ENCODE peak calls at places on chromosomes 12 and 14, in six cellular contexts. Q is CD8-positive, alpha-beta memory T cell; W is activated T-cell treated with anti-CD3 and anti-CD28 coated beads, Interleukin-2, amount 50 U/mL, for 72 hours; S is left ventricle myocardium superior; A is central memory CD4-positive, alpha-beta T cell; V is ELR. O is an unnamed sample.
A peak's percentile ranks its signal among the peaks of the same experiment; 100 is the strongest.

GRCh38 chr14:92122351-92122677 is 545 bp downstream of the CPSF2 start:
- DNase-seq in Q (no peak), W (no peak), S (no peak), A (no peak), V (peak; percentile 55), O (peak; percentile 51)

GRCh38 chr12:11765817-11766794 is 116.6 kb downstream of the ETV6 start:
- DNase-seq in Q (peak; percentile 7), W (peak; percentile 84), S (peak; percentile 33), A (peak; percentile 11), V (peak; percentile 35), O (no peak)

GRCh38 chr12:115979351-115979750 is 298.1 kb downstream of the MED13L start:
- DNase-seq in Q (no peak), W (no peak), S (no peak), A (no peak), V (no peak), O (no peak)

GRCh38 chr12:67449591-67450052 is 180.5 kb downstream of the CAND1 start:
- DNase-seq in Q (peak; percentile 10), W (peak; percentile 52), S (no peak), A (peak; percentile 6), V (no peak), O (no peak)

GRCh38 chr12:83893101-83893500 is 1019.5 kb downstream of the SLC6A15 start:
- DNase-seq in Q (no peak), W (no peak), S (no peak), A (no peak), V (no peak), O (no peak)

GRCh38 chr12:23472329-23472971 is 477.0 kb downstream of the SOX5 start:
- DNase-seq in Q (no peak), W (no peak), S (no peak), A (no peak), V (no peak), O (no peak)

GRCh38 chr14:105497671-105498429 is 6.8 kb downstream of the TEDC1 start:
- DNase-seq in Q (no peak), W (no peak), S (peak; percentile 19), A (no peak), V (no peak), O (no peak)

GRCh38 chr12:4997939-4998338 is 45.7 kb upstream of the KCNA5 start:
- DNase-seq in Q (no peak), W (no peak), S (no peak), A (no peak), V (peak; percentile 91), O (no peak)

GRCh38 chr12:59834659-59835474 is 239.0 kb downstream of the SLC16A7 start:
- DNase-seq in Q (peak; percentile 10), W (no peak), S (no peak), A (no peak), V (peak; percentile 56), O (no peak)

GRCh38 chr14:68884031-68885030 is 91.5 kb upstream of the ZFP36L1 start:
- DNase-seq in Q (no peak), W (no peak), S (peak; percentile 68), A (no peak), V (peak; percentile 75), O (no peak)

O was measured in C1 segment of cervical spinal cord.